ENCODE peak calls at places on chromosomes 12 and 14, in four cellular contexts. A is GM23338, E is A549, D is fibroblast of the aortic adventitia. F is an unnamed sample.

GRCh38 chr12:119704065-119704747 is 36.3 kb downstream of the PRKAB1 start:
- DNase-seq in A (no peak), E (no peak), D (peak), F (no peak)

GRCh38 chr14:103361868-103362267 is 23.3 kb upstream of the MARK3 start:
- DNase-seq in A (no peak), E (peak), D (peak), F (no peak)

GRCh38 chr14:102927346-102927877 is 4.9 kb downstream of the AMN start:
- DNase-seq in A (peak), E (no peak), D (no peak), F (peak)

GRCh38 chr14:23831591-23831990 is 122.0 kb upstream of the DHRS4 start:
- DNase-seq in A (no peak), E (no peak), D (no peak), F (no peak)

GRCh38 chr12:89069431-89069830 is 282.9 kb downstream of the DUSP6 start:
- DNase-seq in A (no peak), E (no peak), D (peak), F (no peak)

GRCh38 chr14:80172380-80173055 is 38.8 kb downstream of the DIO2 start:
- DNase-seq in A (no peak), E (no peak), D (no peak), F (no peak)

GRCh38 chr14:88729159-88729558 is 63.6 kb downstream of the EML5 start:
- DNase-seq in A (no peak), E (peak), D (no peak), F (no peak)

GRCh38 chr14:31945701-31946100 is 131.4 kb upstream of the ARHGAP5 start:
- DNase-seq in A (no peak), E (no peak), D (no peak), F (peak)

GRCh38 chr14:54085137-54085810 is 128.6 kb upstream of the BMP4 start:
- DNase-seq in A (peak), E (no peak), D (peak), F (no peak)

GRCh38 chr12:85253823-85254222 is 26.2 kb upstream of the ALX1 start:
- DNase-seq in A (no peak), E (no peak), D (no peak), F (no peak)

GRCh38 chr12:52216107-52216506 is 16.9 kb upstream of the KRT7 start:
- DNase-seq in A (no peak), E (no peak), D (no peak), F (no peak)

GRCh38 chr12:30151831-30152230 is 368.1 kb upstream of the TMTC1 start:
- DNase-seq in A (no peak), E (no peak), D (no peak), F (no peak)

GRCh38 chr12:32032205-32032810 is 73.1 kb downstream of the RESF1 start:
- DNase-seq in A (no peak), E (no peak), D (peak), F (no peak)

GRCh38 chr12:95220726-95221125 is 3.1 kb downstream of the VEZT start:
- DNase-seq in A (no peak), E (no peak), D (no peak), F (no peak)

GRCh38 chr12:27220057-27220987 is 23.8 kb upstream of the STK38L start:
- DNase-seq in A (no peak), E (no peak), D (peak), F (no peak)

GRCh38 chr12:108599948-108600701 is 2.2 kb upstream of the TMEM119 start:
- DNase-seq in A (no peak), E (no peak), D (no peak), F (no peak)

GRCh38 chr14:102917469-102918211 is 4.8 kb upstream of the AMN start:
- DNase-seq in A (peak), E (peak), D (peak), F (peak)

GRCh38 chr12:131046813-131047788 is 93.4 kb downstream of the ADGRD1 start:
- DNase-seq in A (no peak), E (no peak), D (no peak), F (no peak)

GRCh38 chr12:103913100-103913499 is 17.1 kb upstream of the HSP90B1 start:
- DNase-seq in A (no peak), E (no peak), D (no peak), F (no peak)

GRCh38 chr12:49842519-49843352 is at the start of gene BCDIN3D:
- DNase-seq in A (peak), E (peak), D (peak), F (peak)

GRCh38 chr12:40792792-40793386 is 100.7 kb downstream of the CNTN1 start:
- DNase-seq in A (peak), E (no peak), D (no peak), F (no peak)

GRCh38 chr12:132404956-132405741 is 75.8 kb upstream of the GALNT9 start:
- DNase-seq in A (no peak), E (no peak), D (no peak), F (peak)

GRCh38 chr12:56487448-56488040 is 417 bp downstream of the GLS2 start:
- DNase-seq in A (peak), E (no peak), D (no peak), F (peak)

GRCh38 chr12:127145929-127146789 is 1120.8 kb upstream of the TMEM132C start:
- DNase-seq in A (peak), E (peak), D (peak), F (peak)

GRCh38 chr12:74538491-74539258 is 1.0 kb downstream of the ATXN7L3B start:
- DNase-seq in A (no peak), E (no peak), D (peak), F (peak)

GRCh38 chr14:63745858-63746425 is 18.1 kb upstream of the SGPP1 start:
- DNase-seq in A (no peak), E (no peak), D (no peak), F (no peak)

GRCh38 chr12:116697305-116698130 is 40.4 kb downstream of the SPRING1 start:
- DNase-seq in A (peak), E (peak), D (peak), F (no peak)

DNA sequence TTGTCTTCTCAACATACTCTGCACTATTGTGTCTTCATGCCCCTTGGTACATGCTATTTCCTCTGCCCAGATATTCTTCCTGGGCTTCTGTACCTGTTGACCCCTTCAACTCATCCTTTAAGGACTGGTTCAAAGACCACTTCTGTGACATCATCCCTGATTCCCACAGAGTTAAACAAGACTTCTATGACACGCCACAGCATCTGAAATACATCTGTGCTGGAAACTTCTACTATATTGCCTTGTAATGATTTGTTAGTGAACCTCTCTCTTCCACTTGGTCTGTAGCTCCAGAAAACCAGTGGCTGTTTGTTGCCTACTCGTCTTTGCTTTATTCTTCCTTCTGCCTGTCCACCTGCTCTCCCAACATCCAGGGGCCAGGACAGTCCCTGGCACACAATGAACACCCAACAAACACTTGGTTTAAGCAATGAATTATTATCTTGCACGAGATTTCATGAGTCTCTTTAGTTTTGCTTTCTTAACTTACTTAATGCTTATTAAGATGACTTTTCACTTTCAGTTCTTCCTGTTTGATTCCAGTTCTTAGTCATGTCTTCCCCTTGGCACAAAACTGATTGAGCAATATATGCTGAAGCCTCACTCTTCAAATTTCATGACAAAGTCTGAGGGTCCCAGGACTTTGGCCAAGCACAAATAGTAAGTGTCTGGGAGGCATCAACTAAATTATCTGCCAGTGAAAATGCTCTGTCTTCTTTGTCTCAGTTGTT is 485.9 kb downstream of the APAF1 start:
- DNase-seq in A (no peak), E (no peak), D (no peak), F (no peak)
- H3K4me3 ChIP-seq in A (no peak), E (no peak), D (no peak), F (no peak)

GRCh38 chr14:52125885-52126284 is 57.0 kb upstream of the NID2 start:
- DNase-seq in A (no peak), E (no peak), D (no peak), F (no peak)
- H3K4me3 ChIP-seq in A (no peak), E (no peak), D (no peak), F (no peak)

DNA sequence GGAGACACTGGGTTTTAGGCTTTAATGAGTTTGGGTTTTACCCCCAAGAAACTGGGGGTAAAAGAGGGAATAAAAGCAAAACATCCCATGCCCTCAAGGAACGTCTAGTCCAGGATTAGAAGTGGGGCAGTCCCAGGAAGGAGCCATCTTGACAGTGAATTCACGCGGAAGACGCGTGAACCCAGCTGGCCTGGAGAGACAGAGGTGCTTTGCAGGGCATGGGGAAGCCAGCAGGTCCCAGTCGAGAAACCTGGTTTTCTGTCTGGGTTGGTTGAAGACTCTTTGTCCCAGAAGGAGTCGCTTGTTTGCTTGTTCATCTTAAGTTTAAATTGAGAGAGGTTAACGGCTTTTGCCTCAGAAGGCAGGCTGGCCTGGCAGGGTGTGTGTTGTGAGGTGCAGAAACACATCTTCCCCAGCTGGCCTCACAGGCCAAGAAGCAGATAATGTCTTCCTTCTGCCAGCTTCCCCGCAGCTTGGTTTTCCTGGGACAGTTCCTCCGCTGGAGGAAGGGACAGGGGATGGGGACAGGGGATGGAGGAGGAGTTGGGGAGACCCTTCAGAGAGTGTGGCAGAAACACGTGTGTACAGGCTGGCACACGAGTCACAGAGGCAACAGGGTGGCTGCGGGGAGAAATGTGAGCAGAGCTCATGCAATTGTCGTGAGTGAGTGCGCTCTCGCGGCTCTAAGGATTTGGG is 18.5 kb upstream of the CD9 start:
- DNase-seq in A (no peak), E (no peak), D (no peak), F (peak)
- H3K4me3 ChIP-seq in A (no peak), E (no peak), D (no peak), F (no peak)

GRCh38 chr12:48003226-48004038 is 844 bp downstream of the COL2A1 start:
- DNase-seq in A (peak), E (peak), D (peak), F (no peak)

GRCh38 chr12:48002773-48003218 is 1.5 kb downstream of the COL2A1 start:
- DNase-seq in A (peak), E (no peak), D (peak), F (no peak)

GRCh38 chr12:48005750-48006021 is 1.4 kb upstream of the COL2A1 start:
- DNase-seq in A (no peak), E (no peak), D (no peak), F (no peak)

GRCh38 chr12:48004941-48005749 is 869 bp upstream of the COL2A1 start:
- DNase-seq in A (peak), E (no peak), D (no peak), F (no peak)

DNA sequence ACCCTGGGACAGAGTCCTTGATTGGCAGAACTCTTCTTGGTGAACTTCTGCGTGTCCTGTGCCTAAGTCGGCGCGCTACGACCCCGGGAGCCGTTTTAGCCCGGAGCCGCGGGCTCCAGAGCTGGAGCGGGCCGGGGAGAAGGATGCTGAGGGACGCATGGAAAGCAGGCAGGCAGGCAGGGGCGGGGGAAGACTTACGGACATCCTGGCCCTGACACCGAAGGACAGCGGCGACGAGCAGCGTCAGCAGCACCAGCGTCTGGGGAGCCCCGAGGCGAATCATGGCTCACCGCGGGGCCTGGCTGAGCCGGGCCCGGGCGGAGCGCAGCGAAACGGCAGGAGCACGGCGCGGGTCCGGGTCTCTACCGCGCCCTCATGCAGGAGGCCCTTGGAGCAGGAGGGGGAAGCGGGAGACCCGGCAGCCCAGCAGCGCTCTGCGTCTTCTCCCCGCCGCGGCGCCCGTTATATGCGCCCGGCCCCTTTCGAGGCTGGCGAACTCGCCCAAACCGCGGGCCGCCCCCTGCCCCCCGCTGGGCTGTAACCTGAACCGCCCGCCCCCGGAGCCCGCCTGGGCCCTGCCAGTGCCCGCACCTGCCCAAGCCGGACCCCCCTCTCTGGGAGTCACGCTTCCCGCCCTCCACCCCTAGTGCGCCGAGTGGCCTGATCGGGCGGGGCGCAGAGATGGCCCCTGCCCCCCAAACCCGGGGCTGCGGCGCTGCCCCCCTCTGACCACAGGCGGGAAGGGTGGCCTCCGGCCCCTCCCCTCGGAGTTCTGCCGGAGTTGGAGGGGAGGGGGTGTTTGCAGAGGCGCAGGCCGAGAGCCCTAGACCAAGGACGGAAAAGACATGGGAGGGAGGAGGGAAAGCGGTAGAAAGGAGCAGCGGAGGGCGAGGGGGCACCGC is at the start of gene COL2A1:
- DNase-seq in A (peak), E (peak), D (peak), F (no peak)
- H3K4me3 ChIP-seq in A (peak), E (peak), D (peak), F (no peak)

GRCh38 chr14:37594916-37595808 is at the start of the genes FOXA1 and TTC6:
- DNase-seq in A (peak), E (peak), D (peak), F (peak)
- H3K4me3 ChIP-seq in A (peak), E (peak), D (peak), F (peak)

DNA sequence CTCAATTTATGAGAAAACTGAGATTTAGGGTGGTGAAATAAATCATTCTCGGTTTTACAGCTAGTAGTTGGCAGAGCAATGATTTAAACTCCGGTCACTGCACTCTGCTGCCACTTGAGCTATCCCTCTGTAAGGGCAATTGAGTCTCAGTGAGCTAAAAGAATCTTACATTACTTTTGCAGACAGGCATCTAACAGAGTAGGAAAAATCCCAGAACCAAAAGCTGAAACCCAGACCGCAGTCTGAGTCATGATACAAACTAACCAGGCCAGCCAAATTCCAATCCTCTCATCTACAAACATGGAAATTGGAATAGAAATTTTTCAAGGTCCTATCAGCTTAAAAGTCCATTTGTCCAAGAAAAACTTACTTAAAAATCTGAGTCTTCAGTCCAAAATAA is 73.7 kb downstream of the ANKS1B start:
- DNase-seq in A (no peak), E (peak), D (peak), F (peak)
- H3K4me3 ChIP-seq in A (no peak), E (peak), D (no peak), F (no peak)

GRCh38 chr14:99742509-99743487 is 50.4 kb upstream of the EML1 start:
- DNase-seq in A (no peak), E (no peak), D (no peak), F (no peak)

GRCh38 chr14:99744199-99744872 is 48.9 kb upstream of the EML1 start:
- DNase-seq in A (peak), E (no peak), D (peak), F (no peak)

GRCh38 chr14:99745307-99745951 is 47.8 kb upstream of the EML1 start:
- DNase-seq in A (no peak), E (no peak), D (peak), F (no peak)

GRCh38 chr14:99747167-99747566 is 46.0 kb upstream of the EML1 start:
- DNase-seq in A (no peak), E (no peak), D (no peak), F (no peak)

GRCh38 chr14:99744873-99745224 is 48.4 kb upstream of the EML1 start:
- DNase-seq in A (no peak), E (no peak), D (no peak), F (no peak)
- H3K4me3 ChIP-seq in A (peak), E (no peak), D (no peak), F (no peak)

GRCh38 chr12:111998015-111998414 is 14.9 kb downstream of the TMEM116 start:
- DNase-seq in A (no peak), E (no peak), D (no peak), F (no peak)
- H3K4me3 ChIP-seq in A (no peak), E (no peak), D (no peak), F (no peak)

DNA sequence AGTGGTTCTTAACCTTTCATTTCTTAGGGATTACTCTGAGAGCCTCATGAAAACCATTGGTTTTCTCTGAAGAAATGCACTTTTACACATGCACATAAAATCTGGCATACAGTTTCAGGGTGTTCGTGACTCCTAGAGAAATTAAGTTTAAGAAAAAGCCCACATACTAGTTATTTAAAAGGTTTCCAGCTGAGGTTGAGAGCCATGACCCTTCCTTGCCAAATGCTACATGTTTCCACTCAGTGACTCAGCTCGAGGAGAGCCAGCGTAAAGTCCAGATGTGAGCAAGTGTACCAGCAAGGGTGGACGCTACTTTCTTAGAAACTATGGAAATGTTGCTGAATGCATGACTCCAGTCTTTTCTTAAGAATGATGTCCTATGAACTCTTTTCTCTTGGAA is 42.7 kb upstream of the FLRT2 start:
- DNase-seq in A (no peak), E (no peak), D (peak), F (no peak)
- H3K4me3 ChIP-seq in A (no peak), E (no peak), D (no peak), F (no peak)

GRCh38 chr12:4116251-4117111 is 157.1 kb upstream of the CCND2 start:
- DNase-seq in A (peak), E (no peak), D (peak), F (peak)
- H3K4me3 ChIP-seq in A (no peak), E (no peak), D (no peak), F (no peak)

F was measured in mucosa of descending colon.